ENCODE peak calls at places on chromosome 3, in four cellular contexts. D, Y, N and W are unnamed samples.

GRCh38 chr3:134384963-134385362 is 10.7 kb upstream of the AMOTL2 start:
- DNase-seq in D (no peak), Y (no peak), N (no peak), W (no peak)

GRCh38 chr3:188154758-188155574 is 1.0 kb downstream of the LPP start:
- DNase-seq in D (no peak), Y (no peak), N (no peak), W (no peak)

GRCh38 chr3:55486101-55486856 is 827 bp downstream of the WNT5A start:
- DNase-seq in D (peak; percentile 31), Y (no peak), N (no peak), W (no peak)

GRCh38 chr3:132785292-132785691 is 63.1 kb upstream of the NPHP3 start:
- DNase-seq in D (no peak), Y (peak; percentile 25), N (no peak), W (no peak)

GRCh38 chr3:152104847-152105415 is 163.8 kb upstream of the MBNL1 start:
- DNase-seq in D (no peak), Y (no peak), N (peak; percentile 76), W (no peak)

GRCh38 chr3:28328188-28329151 is 20.1 kb upstream of the ZCWPW2 start:
- DNase-seq in D (no peak), Y (peak; percentile 10), N (peak; percentile 72), W (no peak)

GRCh38 chr3:122679467-122680291 is 960 bp upstream of the PARP14 start:
- DNase-seq in D (no peak), Y (no peak), N (no peak), W (no peak)

GRCh38 chr3:50321844-50322385 is 630 bp downstream of the HYAL2 start:
- DNase-seq in D (no peak), Y (no peak), N (no peak), W (no peak)

GRCh38 chr3:196603683-196604082 is 35.2 kb downstream of the FBXO45 start:
- DNase-seq in D (no peak), Y (no peak), N (no peak), W (no peak)

GRCh38 chr3:79038057-79038456 is 729.7 kb downstream of the ROBO1 start:
- DNase-seq in D (no peak), Y (no peak), N (no peak), W (no peak)